ENCODE peak calls at places on chromosome 15, in four cellular contexts. R is lower leg skin, L is astrocyte of the spinal cord, V is foreskin fibroblast. F is an unnamed sample.
A peak's percentile ranks its signal among the peaks of the same experiment; 100 is the strongest.

GRCh38 chr15:69523010-69524001 is 70.7 kb downstream of the RPLP1 start:
- DNase-seq in L (peak; percentile 79), V (peak; percentile 45), R (peak; percentile 46), F (peak; percentile 87)

GRCh38 chr15:77013786-77014136 is 18.8 kb downstream of the PSTPIP1 start:
- DNase-seq in L (no peak), V (no peak), R (no peak), F (no peak)

GRCh38 chr15:77021088-77021481 is 26.2 kb downstream of the PSTPIP1 start:
- DNase-seq in L (no peak), R (no peak), V (no peak), F (no peak)

GRCh38 chr15:78906310-78906608 is 33.6 kb downstream of the MORF4L1 start:
- DNase-seq in R (no peak), L (peak; percentile 33), V (peak; percentile 91), F (no peak)

GRCh38 chr15:69279636-69280035 is 19.1 kb upstream of the PAQR5 start:
- DNase-seq in L (no peak), R (no peak), V (no peak), F (no peak)

GRCh38 chr15:63896336-63897115 is 62.8 kb upstream of the HERC1 start:
- DNase-seq in R (peak; percentile 40), L (peak; percentile 78), V (peak; percentile 79), F (no peak)

GRCh38 chr15:72722071-72722696 is 36.2 kb downstream of the BBS4 start:
- DNase-seq in R (peak; percentile 28), V (peak; percentile 63), L (peak; percentile 79), F (no peak)

GRCh38 chr15:31440754-31441298 is 114.2 kb downstream of the KLF13 start:
- DNase-seq in V (peak; percentile 39), L (peak; percentile 14), R (no peak), F (no peak)

GRCh38 chr15:74541494-74542191 is 623 bp downstream of the ARID3B start:
- DNase-seq in R (peak; percentile 35), V (peak; percentile 57), L (peak; percentile 33), F (no peak)

GRCh38 chr15:95995375-95996168 is 334.9 kb upstream of the NR2F2 start:
- DNase-seq in R (no peak), L (peak; percentile 51), V (peak; percentile 37), F (no peak)

GRCh38 chr15:62568004-62568403 is 402.9 kb upstream of the C2CD4B start:
- DNase-seq in V (no peak), R (no peak), L (no peak), F (no peak)

GRCh38 chr15:69298697-69299441 is at the start of gene PAQR5:
- DNase-seq in L (no peak), R (no peak), V (peak; percentile 31), F (no peak)

GRCh38 chr15:94360251-94360671 is 128.9 kb downstream of the MCTP2 start:
- DNase-seq in V (no peak), L (no peak), R (no peak), F (no peak)

GRCh38 chr15:48823706-48824105 is 12.8 kb upstream of the CEP152 start:
- DNase-seq in L (no peak), R (no peak), V (no peak), F (no peak)

GRCh38 chr15:99137111-99137546 is 32.2 kb downstream of the SYNM start:
- DNase-seq in L (no peak), R (no peak), V (no peak), F (peak; percentile 54)

GRCh38 chr15:78853500-78853899 is 19.2 kb upstream of the MORF4L1 start:
- DNase-seq in R (no peak), V (no peak), L (no peak), F (no peak)

GRCh38 chr15:63045438-63046278 is 3.1 kb downstream of the TPM1 start:
- DNase-seq in V (no peak), R (no peak), L (peak; percentile 52), F (no peak)

GRCh38 chr15:72472907-72473669 is 1.0 kb upstream of the ARIH1 start:
- DNase-seq in V (no peak), R (no peak), L (peak; percentile 38), F (no peak)

GRCh38 chr15:51366911-51367310 is 25.5 kb downstream of the GLDN start:
- DNase-seq in R (peak; percentile 75), V (peak; percentile 73), L (peak; percentile 38), F (no peak)

GRCh38 chr15:74955796-74956647 is 550 bp downstream of the RPP25 start:
- DNase-seq in R (peak; percentile 78), V (peak; percentile 72), L (peak; percentile 50), F (peak; percentile 82)

GRCh38 chr15:82909080-82909815 is 43.3 kb downstream of the HOMER2 start:
- DNase-seq in R (no peak), L (no peak), V (no peak), F (no peak)

GRCh38 chr15:82903511-82903910 is 49.0 kb downstream of the HOMER2 start:
- DNase-seq in V (no peak), L (no peak), R (no peak), F (no peak)

GRCh38 chr15:82910721-82911120 is 41.8 kb downstream of the HOMER2 start:
- DNase-seq in R (no peak), V (no peak), L (no peak), F (no peak)

GRCh38 chr15:82904574-82904973 is 47.9 kb downstream of the HOMER2 start:
- DNase-seq in V (no peak), R (no peak), L (no peak), F (no peak)

GRCh38 chr15:82907350-82907749 is 45.2 kb downstream of the HOMER2 start:
- DNase-seq in R (no peak), V (no peak), L (no peak), F (no peak)
- TF ChIP-seq CTCF in R (no peak), V (no peak), L (no peak), F (no peak)

DNA sequence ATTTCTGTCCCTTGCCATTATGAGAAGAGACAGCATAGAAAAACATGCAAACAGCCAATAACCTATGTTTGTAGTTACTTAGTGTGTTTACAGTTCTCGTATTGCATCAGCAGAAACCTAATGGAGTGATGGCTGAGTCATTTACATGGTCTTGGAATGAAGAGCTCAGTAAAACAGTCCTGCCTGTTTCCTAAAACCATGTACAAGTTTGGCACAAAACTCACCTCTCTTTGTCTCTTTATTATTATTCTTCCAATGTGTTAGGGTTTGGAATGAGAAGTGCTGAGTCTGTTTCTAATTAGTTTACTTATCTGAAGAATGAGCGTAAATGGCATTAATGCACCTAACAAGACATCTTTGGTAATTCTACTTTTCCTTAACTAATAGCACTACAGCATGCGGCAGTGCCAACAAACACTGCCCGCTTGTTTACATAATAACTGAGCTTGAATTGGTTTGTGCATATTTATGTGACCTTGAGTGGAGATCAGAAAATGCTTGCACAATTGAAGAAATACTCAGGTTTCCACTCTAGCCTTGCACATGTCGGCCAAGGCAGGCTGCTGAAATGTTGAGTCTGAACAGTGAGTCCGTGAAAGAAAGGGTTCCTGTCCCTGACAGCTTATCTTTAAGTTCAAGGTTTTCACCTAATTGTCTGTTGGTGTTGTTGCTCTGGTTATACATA is 385.4 kb upstream of the SEMA6D start:
- DNase-seq in R (no peak), V (peak; percentile 60), L (peak; percentile 57), F (no peak)
- TF ChIP-seq CTCF in R (no peak), V (no peak), L (no peak), F (no peak)

GRCh38 chr15:89129816-89130134 is 41.5 kb downstream of the ABHD2 start:
- DNase-seq in L (no peak), R (no peak), V (no peak), F (no peak)
- TF ChIP-seq CTCF in L (no peak), R (no peak), V (no peak), F (peak; percentile 47)

GRCh38 chr15:39782441-39783138 is at the start of gene FSIP1:
- DNase-seq in V (peak; percentile 96), R (peak; percentile 95), L (peak; percentile 97), F (peak; percentile 96)
- TF ChIP-seq CTCF in V (no peak), R (no peak), L (no peak), F (no peak)

GRCh38 chr15:92305342-92305741 is 88.3 kb upstream of the ST8SIA2 start:
- DNase-seq in L (no peak), R (no peak), V (no peak), F (no peak)

GRCh38 chr15:92304239-92304975 is 89.3 kb upstream of the ST8SIA2 start:
- DNase-seq in R (no peak), L (no peak), V (no peak), F (peak; percentile 57)

GRCh38 chr15:92306662-92307061 is 87.0 kb upstream of the ST8SIA2 start:
- DNase-seq in R (no peak), V (no peak), L (no peak), F (no peak)
- TF ChIP-seq CTCF in R (no peak), V (peak; percentile 4), L (peak; percentile 9), F (peak; percentile 72)

GRCh38 chr15:34512628-34513027 is 70.8 kb downstream of the GOLGA8B start:
- DNase-seq in R (no peak), V (no peak), L (no peak), F (no peak)

DNA sequence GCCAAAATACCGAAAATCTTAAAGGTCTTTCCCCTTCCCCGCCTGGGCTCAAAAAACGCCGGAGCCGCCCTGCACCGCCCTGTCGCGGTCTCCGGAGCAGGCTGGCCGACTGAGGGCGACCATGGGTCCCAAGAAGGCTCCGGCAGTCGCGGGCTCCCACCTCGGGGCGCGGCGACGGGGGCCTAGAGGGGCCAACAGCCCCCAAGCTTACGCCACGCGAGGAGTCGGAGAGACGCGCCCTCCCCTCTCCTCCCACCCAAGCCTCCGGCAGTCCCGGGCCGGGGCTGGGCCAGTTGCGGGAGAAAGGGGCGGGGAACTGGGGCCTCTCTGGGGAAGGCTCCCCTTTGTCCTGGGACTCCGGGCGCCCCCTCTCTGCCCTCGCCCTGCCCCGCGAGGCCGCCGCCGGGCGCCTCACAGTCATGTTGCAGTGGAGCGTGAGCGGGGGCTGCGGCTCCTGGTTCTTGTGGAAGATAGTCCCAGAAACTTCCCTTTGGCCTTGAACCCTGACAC is 69.1 kb downstream of the GOLGA8B start:
- DNase-seq in L (peak; percentile 22), V (peak; percentile 16), R (no peak), F (no peak)
- TF ChIP-seq CTCF in L (no peak), V (no peak), R (no peak), F (no peak)

GRCh38 chr15:26095710-26096330 is 232.7 kb upstream of the ATP10A start:
- DNase-seq in R (no peak), L (no peak), V (no peak), F (no peak)
- TF ChIP-seq CTCF in R (no peak), L (no peak), V (peak; percentile 41), F (peak; percentile 62)

DNA sequence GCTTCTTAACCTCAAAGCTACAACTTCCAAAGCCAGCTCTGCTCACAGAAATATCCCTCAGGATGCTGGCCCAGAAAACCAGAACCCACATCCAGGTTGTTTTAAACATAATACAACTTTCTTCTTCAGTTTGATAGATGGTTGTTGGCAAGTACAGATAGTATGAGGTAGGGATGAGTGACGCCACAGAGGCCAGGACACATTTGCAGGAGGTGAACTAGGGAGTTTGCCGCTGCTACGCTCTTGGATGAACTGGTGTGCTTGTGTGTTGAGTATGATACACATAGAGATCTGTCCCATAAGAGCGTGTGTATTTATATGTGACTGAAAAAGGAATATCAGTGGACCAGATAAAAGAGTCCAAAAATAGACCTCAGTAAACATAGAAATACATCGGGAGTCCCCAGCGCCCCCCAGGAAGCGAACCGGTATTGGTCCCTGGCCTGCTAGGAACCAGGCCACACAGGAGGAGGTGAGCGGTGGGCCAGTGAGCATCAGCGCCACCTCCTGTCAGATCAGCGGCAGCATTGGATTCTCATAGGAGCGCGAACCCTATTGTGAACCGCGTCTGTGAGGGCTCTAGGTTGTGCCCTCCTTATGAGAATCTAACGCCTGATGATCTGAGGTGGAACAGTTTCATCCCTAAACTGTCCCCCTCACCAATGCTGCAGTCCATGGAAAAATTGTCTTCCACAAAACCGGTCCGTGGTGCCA is 98.0 kb downstream of the LRRK1 start:
- DNase-seq in R (peak; percentile 5), V (no peak), L (no peak), F (peak; percentile 58)
- TF ChIP-seq CTCF in R (no peak), V (no peak), L (peak; percentile 16), F (peak; percentile 53)

F was measured in type B pancreatic cell.